ENCODE peak calls at places on chromosomes 2 and 18, in nine cellular contexts. Z, V, N, Y, P, K, A, S and M are unnamed samples.

GRCh38 chr2:235520787-235521186 is 26.9 kb downstream of the AGAP1 start:
- DNase-seq in Y (no peak), Z (no peak), V (no peak), N (no peak), S (no peak), A (no peak), K (no peak), P (no peak), M (no peak)

GRCh38 chr2:170813611-170814550 is 2.8 kb upstream of the GAD1 start:
- DNase-seq in K (no peak), A (peak; percentile 36), Y (no peak), V (no peak), Z (peak; percentile 81), S (peak; percentile 44), P (peak; percentile 50), N (no peak), M (no peak)

GRCh38 chr2:28280576-28280975 is 112.1 kb upstream of the FOSL2 start:
- DNase-seq in S (no peak), V (no peak), N (no peak), K (no peak), Z (no peak), P (no peak), A (no peak), Y (no peak), M (no peak)

GRCh38 chr2:42216712-42217111 is 47.6 kb downstream of the EML4 start:
- DNase-seq in Z (no peak), P (peak; percentile 36), V (no peak), A (no peak), K (no peak), S (peak; percentile 82), Y (no peak), N (no peak), M (no peak)

GRCh38 chr18:57666818-57667497 is 45.3 kb upstream of the NARS1 start:
- DNase-seq in Z (no peak), V (no peak), Y (no peak), K (no peak), A (peak; percentile 15), P (no peak), S (peak; percentile 74), N (no peak), M (peak; percentile 46)

GRCh38 chr2:234960091-234961088 is 8.6 kb downstream of the SH3BP4 start:
- DNase-seq in A (no peak), Y (no peak), Z (no peak), K (no peak), N (no peak), V (peak; percentile 26), P (no peak), S (no peak), M (no peak)

GRCh38 chr2:190838492-190838910 is 42.1 kb upstream of the GLS start:
- DNase-seq in V (no peak), A (peak; percentile 74), Z (no peak), Y (no peak), S (peak; percentile 89), P (peak; percentile 84), N (no peak), K (no peak), M (no peak)

GRCh38 chr2:143169105-143169504 is 39.9 kb downstream of the ARHGAP15 start:
- DNase-seq in P (no peak), K (no peak), V (no peak), S (no peak), A (no peak), Y (no peak), N (no peak), Z (no peak), M (no peak)

GRCh38 chr2:10260130-10260529 is 42.6 kb upstream of the HPCAL1 start:
- DNase-seq in P (no peak), V (peak; percentile 21), N (no peak), S (no peak), A (no peak), Y (no peak), K (peak; percentile 2), Z (peak; percentile 20), M (no peak)

GRCh38 chr2:227370087-227370486 is 9.0 kb downstream of the TM4SF20 start:
- DNase-seq in Y (no peak), S (no peak), A (no peak), K (no peak), N (no peak), Z (no peak), P (no peak), V (no peak), M (no peak)

GRCh38 chr2:118994778-118995177 is 52.8 kb downstream of the MARCO start:
- DNase-seq in K (no peak), P (no peak), V (no peak), Z (no peak), N (no peak), S (no peak), Y (no peak), A (no peak), M (no peak)

GRCh38 chr2:43737097-43737854 is 36.6 kb upstream of the DYNC2LI1 start:
- DNase-seq in A (peak; percentile 91), Y (no peak), N (no peak), P (peak; percentile 81), K (no peak), S (peak; percentile 90), Z (no peak), V (no peak), M (no peak)

GRCh38 chr2:41145066-41145465 is 693.2 kb upstream of the SLC8A1 start:
- DNase-seq in A (no peak), Z (no peak), Y (no peak), N (no peak), S (no peak), K (no peak), P (no peak), V (no peak), M (no peak)

GRCh38 chr18:13257361-13257980 is 38.9 kb downstream of the LDLRAD4 start:
- DNase-seq in K (no peak), N (no peak), A (no peak), Y (no peak), P (no peak), V (peak; percentile 19), Z (no peak), S (no peak), M (no peak)

GRCh38 chr2:28277466-28277865 is 115.2 kb upstream of the FOSL2 start:
- DNase-seq in V (no peak), A (no peak), S (no peak), K (no peak), P (no peak), N (no peak), Y (no peak), Z (no peak), M (no peak)

GRCh38 chr2:147204102-147204501 is 640.7 kb upstream of the ACVR2A start:
- DNase-seq in P (peak; percentile 90), V (no peak), K (no peak), Z (no peak), N (no peak), S (peak; percentile 1), Y (no peak), A (peak; percentile 24), M (no peak)

GRCh38 chr2:86280191-86280667 is 57.2 kb downstream of the REEP1 start:
- DNase-seq in K (no peak), A (no peak), Y (no peak), S (peak; percentile 18), N (no peak), P (peak; percentile 79), Z (no peak), V (peak; percentile 21), M (no peak)

GRCh38 chr2:128809256-128809636 is 490.6 kb upstream of the HS6ST1 start:
- DNase-seq in S (peak; percentile 23), V (no peak), Y (no peak), A (peak; percentile 41), P (no peak), N (no peak), K (no peak), Z (no peak), M (no peak)
- H3K4me3 ChIP-seq in S (no peak overlapping the region), V (no peak overlapping the region), Y (no peak overlapping the region), A (no peak overlapping the region), P (no peak overlapping the region), N (no peak overlapping the region), K (no peak overlapping the region), Z (no peak overlapping the region), M (no peak overlapping the region)

DNA sequence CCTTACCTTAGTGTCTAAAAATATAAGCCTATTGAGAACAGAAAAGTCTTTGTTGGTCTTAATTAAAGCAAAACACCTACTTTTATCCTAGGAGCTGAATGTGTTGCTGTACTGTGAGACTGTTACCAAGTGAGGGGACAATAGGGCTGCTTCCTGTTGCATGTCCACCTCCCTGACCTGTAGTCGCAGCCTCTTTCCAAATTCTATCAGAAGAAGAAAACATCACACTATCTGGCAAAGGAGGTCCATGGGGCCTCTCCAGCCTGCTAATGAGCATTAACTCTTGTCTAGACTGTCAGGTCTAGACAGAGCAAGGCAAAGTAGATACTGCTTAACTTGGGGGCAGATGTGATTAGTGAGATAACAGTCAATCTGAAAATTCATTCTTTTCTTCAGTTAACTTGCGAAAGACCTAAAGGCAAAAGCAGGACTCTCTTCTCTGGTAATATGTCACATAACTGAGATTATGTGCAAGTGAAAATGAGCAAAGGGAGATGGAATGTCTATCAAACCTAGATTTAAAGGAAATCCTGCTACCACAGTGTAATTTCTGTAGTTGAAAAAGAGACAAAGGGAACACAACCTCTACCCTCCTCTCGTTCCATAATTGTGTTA is 66.9 kb downstream of the CDH20 start:
- DNase-seq in Y (no peak), S (no peak), K (no peak), N (no peak), P (peak; percentile 7), Z (no peak), V (no peak), A (peak; percentile 22), M (no peak)
- H3K4me3 ChIP-seq in Y (no peak overlapping the region), S (no peak overlapping the region), K (no peak overlapping the region), N (no peak overlapping the region), P (no peak overlapping the region), Z (no peak overlapping the region), V (no peak overlapping the region), A (no peak overlapping the region), M (no peak overlapping the region)

DNA sequence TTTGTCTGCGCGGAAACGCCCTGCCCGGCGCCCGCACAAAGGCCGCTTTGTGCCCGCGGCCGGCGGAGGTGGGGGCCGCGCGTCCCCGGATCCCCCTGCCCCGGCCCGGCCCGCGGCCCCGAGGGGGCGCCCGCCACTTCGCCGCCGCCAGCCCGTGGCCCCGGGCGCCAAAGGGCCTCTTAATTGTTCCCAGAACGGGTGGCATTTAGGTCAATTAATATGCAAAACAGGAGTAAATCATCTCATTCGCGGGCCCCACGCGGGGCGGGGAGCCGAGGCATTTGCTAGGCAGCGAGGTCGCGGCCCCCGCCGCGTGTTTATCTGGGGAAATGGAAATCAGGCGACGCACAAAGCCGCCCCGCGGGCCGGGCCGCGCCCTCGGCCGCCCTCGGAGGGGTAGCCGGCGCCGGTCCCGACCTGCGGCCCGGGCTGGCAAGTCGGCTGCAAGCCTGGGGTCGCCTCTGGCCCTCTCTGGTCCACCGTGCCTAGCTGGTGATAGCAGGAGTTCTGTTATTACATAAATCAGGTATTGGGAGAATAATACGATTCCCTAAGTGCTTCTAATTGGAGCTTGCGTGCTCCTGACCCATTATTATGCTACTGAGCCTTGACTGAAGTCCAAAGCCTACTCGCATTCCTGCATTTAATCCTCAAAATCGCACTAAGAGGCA is 148.2 kb upstream of the GLI2 start:
- DNase-seq in A (no peak), V (no peak), N (no peak), Y (no peak), K (no peak), S (no peak), P (no peak), Z (peak; percentile 96), M (no peak)
- H3K4me3 ChIP-seq in A (no peak overlapping the region), V (no peak overlapping the region), N (no peak overlapping the region), Y (no peak overlapping the region), K (peak overlapping the region; percentile 50), S (no peak overlapping the region), P (no peak overlapping the region), Z (peak overlapping the region; percentile 43), M (no peak overlapping the region)

GRCh38 chr2:132009177-132009873 is 152.4 kb downstream of the ANKRD30BL start:
- DNase-seq in N (no peak), S (no peak), P (no peak), K (no peak), Y (no peak), Z (no peak), V (no peak), A (no peak), M (no peak)
- H3K4me3 ChIP-seq in N (no peak overlapping the region), S (no peak overlapping the region), P (peak overlapping the region; percentile 43), K (peak overlapping the region; percentile 55), Y (no peak overlapping the region), Z (peak overlapping the region; percentile 27), V (no peak overlapping the region), A (no peak overlapping the region), M (peak overlapping the region; percentile 45)